ENCODE peak calls at places on chromosomes 6 and 20, in eight cellular contexts. J, U, H, D, R, G, Q and B are unnamed samples.

GRCh38 chr6:121497869-121498462 is 62.5 kb downstream of the GJA1 start:
- DNase-seq in U (no peak), H (no peak), D (no peak), R (no peak), G (no peak), Q (no peak), J (no peak), B (no peak)

GRCh38 chr6:56637640-56638039 is 5.0 kb downstream of the DST start:
- DNase-seq in R (peak), D (peak), J (peak), U (no peak), H (peak), G (peak), Q (no peak), B (peak)

GRCh38 chr20:62570897-62571666 is 71.2 kb upstream of the SLCO4A1 start:
- DNase-seq in Q (no peak), G (no peak), D (no peak), J (no peak), U (no peak), R (no peak), H (no peak), B (no peak)

GRCh38 chr6:6631526-6632276 is 43.2 kb downstream of the LY86 start:
- DNase-seq in G (peak), R (no peak), D (no peak), Q (no peak), U (no peak), H (no peak), J (peak), B (peak)

GRCh38 chr6:93779086-93779858 is 359.9 kb upstream of the EPHA7 start:
- DNase-seq in U (peak), D (no peak), J (peak), H (peak), R (no peak), G (no peak), Q (no peak), B (no peak)

GRCh38 chr6:34084591-34085280 is 61.2 kb downstream of the GRM4 start:
- DNase-seq in R (no peak), H (no peak), Q (no peak), U (no peak), D (no peak), G (no peak), J (no peak), B (no peak)

GRCh38 chr6:138115191-138115590 is 8.0 kb upstream of the PERP start:
- DNase-seq in J (no peak), D (no peak), R (no peak), G (no peak), H (no peak), U (no peak), Q (no peak), B (no peak)

GRCh38 chr20:15673206-15673605 is 900.0 kb downstream of the KIF16B start:
- DNase-seq in D (peak), Q (no peak), H (peak), U (no peak), J (no peak), R (peak), G (no peak), B (no peak)

GRCh38 chr6:4664117-4664626 is 112.0 kb upstream of the CDYL start:
- DNase-seq in Q (no peak), D (peak), U (peak), H (no peak), J (no peak), R (peak), G (no peak), B (peak)

GRCh38 chr6:105492706-105493673 is 90.1 kb upstream of the PREP start:
- DNase-seq in G (no peak), Q (no peak), U (no peak), R (no peak), J (no peak), H (no peak), D (no peak), B (no peak)

GRCh38 chr6:45426251-45426650 is 48.5 kb upstream of the SUPT3H start:
- DNase-seq in H (no peak), G (peak), U (no peak), D (no peak), Q (no peak), R (no peak), J (no peak), B (no peak)

GRCh38 chr6:162698004-162698403 is 29.6 kb downstream of the PRKN start:
- DNase-seq in J (no peak), Q (no peak), H (no peak), D (no peak), G (no peak), U (no peak), R (no peak), B (no peak)

GRCh38 chr6:112307707-112308106 is 39.4 kb upstream of the RFPL4B start:
- DNase-seq in U (no peak), D (no peak), H (peak), R (no peak), Q (no peak), G (peak), J (peak), B (no peak)

GRCh38 chr6:108568101-108568500 is 7.4 kb downstream of the FOXO3 start:
- DNase-seq in Q (no peak), G (no peak), D (no peak), J (no peak), R (no peak), U (no peak), H (no peak), B (no peak)

GRCh38 chr6:144844596-144844995 is 559.5 kb downstream of the UTRN start:
- DNase-seq in R (no peak), D (no peak), Q (no peak), J (no peak), G (no peak), H (no peak), U (no peak), B (no peak)

GRCh38 chr6:139586273-139586672 is 211.8 kb upstream of the CITED2 start:
- DNase-seq in D (no peak), R (no peak), J (no peak), Q (no peak), U (no peak), G (no peak), H (peak), B (no peak)

GRCh38 chr6:142313284-142313683 is 11.5 kb downstream of the ADGRG6 start:
- DNase-seq in Q (no peak), G (no peak), D (peak), R (peak), H (peak), U (no peak), J (peak), B (peak)

GRCh38 chr6:98352348-98352747 is 482.0 kb upstream of the POU3F2 start:
- DNase-seq in J (no peak), D (no peak), U (no peak), H (no peak), G (no peak), Q (no peak), R (no peak), B (no peak)

GRCh38 chr20:8242066-8242465 is 110.0 kb downstream of the PLCB1 start:
- DNase-seq in Q (no peak), G (no peak), D (no peak), J (no peak), U (no peak), R (no peak), H (no peak), B (peak)

GRCh38 chr20:50516180-50516934 is 6.2 kb downstream of the PTPN1 start:
- DNase-seq in J (peak), U (no peak), H (no peak), R (no peak), G (peak), Q (no peak), D (no peak), B (no peak)

GRCh38 chr20:20786428-20786827 is 74.0 kb upstream of the RALGAPA2 start:
- DNase-seq in J (peak), G (peak), Q (no peak), D (no peak), R (no peak), U (no peak), H (no peak), B (no peak)

GRCh38 chr6:39047434-39048327 is 900 bp upstream of the GLP1R start:
- DNase-seq in U (no peak), Q (no peak), R (no peak), D (no peak), H (no peak), J (no peak), G (no peak), B (no peak)

GRCh38 chr6:39302669-39303424 is 11.4 kb downstream of the KCNK17 start:
- DNase-seq in R (peak), G (peak), U (peak), H (peak), J (peak), D (no peak), Q (peak), B (peak)

GRCh38 chr20:47785321-47785899 is at the start of gene SULF2:
- DNase-seq in H (no peak), R (no peak), G (no peak), Q (no peak), U (peak), J (no peak), D (no peak), B (no peak)

GRCh38 chr6:134358320-134358719 is 40.4 kb upstream of the SGK1 start:
- DNase-seq in J (peak), G (no peak), D (peak), Q (no peak), U (no peak), H (no peak), R (peak), B (no peak)

GRCh38 chr20:57964011-57964862 is 254.4 kb upstream of the PMEPA1 start:
- DNase-seq in R (peak), Q (no peak), U (peak), H (no peak), J (no peak), D (no peak), G (no peak), B (no peak)

GRCh38 chr20:35884541-35884865 is 69.8 kb downstream of the SCAND1 start:
- DNase-seq in G (no peak), H (no peak), Q (no peak), J (no peak), D (no peak), U (no peak), R (no peak), B (no peak)

GRCh38 chr6:26032387-26033131 is 54.7 kb upstream of the HFE start:
- DNase-seq in U (no peak), Q (no peak), D (no peak), R (peak), G (no peak), J (peak), H (peak), B (no peak)

GRCh38 chr20:4043329-4043728 is 28.0 kb upstream of the RNF24 start:
- DNase-seq in D (no peak), J (no peak), U (no peak), G (no peak), H (no peak), Q (no peak), R (no peak), B (no peak)